ENCODE peak calls at places on chromosomes 13 and 19, in four cellular contexts. Q, C, Z and M are unnamed samples.

GRCh38 chr19:11233073-11233472 is 6.3 kb upstream of the ANGPTL8 start:
- DNase-seq in Q (no peak), Z (no peak), C (no peak), M (no peak)

GRCh38 chr19:32537626-32538025 is 43.4 kb upstream of the PDCD5 start:
- DNase-seq in Z (peak; percentile 63), Q (no peak), C (no peak), M (no peak)

GRCh38 chr19:3397266-3398022 is 31.1 kb downstream of the NFIC start:
- DNase-seq in C (no peak), Z (peak; percentile 30), Q (no peak), M (peak; percentile 56)

GRCh38 chr19:872266-872951 is 12.9 kb downstream of the CFD start:
- DNase-seq in Q (no peak), Z (peak; percentile 85), C (peak; percentile 60), M (no peak)

GRCh38 chr19:19115954-19116353 is 22.3 kb downstream of the TMEM161A start:
- DNase-seq in Q (no peak), C (no peak), Z (peak; percentile 72), M (no peak)

GRCh38 chr13:37621811-37622361 is 23.3 kb upstream of the POSTN start:
- DNase-seq in Z (no peak), C (no peak), Q (no peak), M (no peak)

GRCh38 chr13:50080158-50080855 is 65.1 kb downstream of the KCNRG start:
- DNase-seq in Z (peak; percentile 41), Q (no peak), C (peak; percentile 4), M (no peak)

GRCh38 chr13:72639377-72639776 is 88.1 kb downstream of the MZT1 start:
- DNase-seq in C (no peak), Q (no peak), Z (no peak), M (no peak)

GRCh38 chr13:31350560-31350959 is 150.8 kb downstream of the B3GLCT start:
- DNase-seq in C (no peak), Z (no peak), Q (no peak), M (no peak)

GRCh38 chr13:74920945-74921725 is 560.8 kb downstream of the TBC1D4 start:
- DNase-seq in C (no peak), Q (no peak), Z (no peak), M (no peak)

GRCh38 chr13:42355118-42355840 is 83.3 kb downstream of the AKAP11 start:
- DNase-seq in Q (no peak), C (no peak), Z (peak; percentile 0), M (no peak)

GRCh38 chr13:45295536-45295935 is 45.4 kb downstream of the TPT1 start:
- DNase-seq in Z (no peak), Q (no peak), C (no peak), M (no peak)

GRCh38 chr19:15365264-15365663 is 14.3 kb downstream of the AKAP8 start:
- DNase-seq in C (no peak), Q (no peak), Z (no peak), M (no peak)

GRCh38 chr13:24100152-24100551 is 60.4 kb upstream of the SPATA13 start:
- DNase-seq in Z (no peak), C (no peak), Q (no peak), M (no peak)

GRCh38 chr13:66926200-66926850 is 303.8 kb downstream of the PCDH9 start:
- DNase-seq in Q (no peak), Z (peak; percentile 20), C (no peak), M (no peak)

GRCh38 chr13:40508112-40508511 is 158.3 kb downstream of the FOXO1 start:
- DNase-seq in Z (no peak), C (no peak), Q (no peak), M (no peak)

GRCh38 chr13:23644527-23644926 is 74.3 kb downstream of the TNFRSF19 start:
- DNase-seq in Z (no peak), C (no peak), Q (no peak), M (no peak)

GRCh38 chr19:55613930-55614710 is 8.7 kb downstream of the ZNF865 start:
- DNase-seq in Z (no peak), Q (no peak), C (no peak), M (no peak)

GRCh38 chr19:49591731-49592485 is 926 bp downstream of the PRR12 start:
- DNase-seq in C (no peak), Z (peak; percentile 71), Q (no peak), M (peak; percentile 46)

GRCh38 chr19:46288896-46289588 is 7.8 kb upstream of the HIF3A start:
- DNase-seq in Q (no peak), Z (no peak), C (no peak), M (no peak)

GRCh38 chr13:22848539-22849052 is 332.2 kb upstream of the SGCG start:
- DNase-seq in Q (no peak), C (no peak), Z (peak; percentile 71), M (no peak)

GRCh38 chr13:59270327-59270726 is 893.4 kb downstream of the DIAPH3 start:
- DNase-seq in Q (no peak), C (no peak), Z (no peak), M (no peak)

GRCh38 chr19:56566904-56567273 is 379 bp upstream of the ZNF470 start:
- DNase-seq in C (no peak), Q (peak; percentile 57), Z (no peak), M (peak; percentile 71)

GRCh38 chr19:46788968-46789338 is 559 bp upstream of the SLC1A5 start:
- DNase-seq in Z (no peak), Q (no peak), C (no peak), M (no peak)

GRCh38 chr13:81773263-81773662 is 1432.3 kb upstream of the SPRY2 start:
- DNase-seq in C (no peak), Z (no peak), Q (no peak), M (no peak)

GRCh38 chr13:81770868-81771505 is 1430.1 kb upstream of the SPRY2 start:
- DNase-seq in Q (no peak), Z (peak; percentile 4), C (no peak), M (no peak)

DNA sequence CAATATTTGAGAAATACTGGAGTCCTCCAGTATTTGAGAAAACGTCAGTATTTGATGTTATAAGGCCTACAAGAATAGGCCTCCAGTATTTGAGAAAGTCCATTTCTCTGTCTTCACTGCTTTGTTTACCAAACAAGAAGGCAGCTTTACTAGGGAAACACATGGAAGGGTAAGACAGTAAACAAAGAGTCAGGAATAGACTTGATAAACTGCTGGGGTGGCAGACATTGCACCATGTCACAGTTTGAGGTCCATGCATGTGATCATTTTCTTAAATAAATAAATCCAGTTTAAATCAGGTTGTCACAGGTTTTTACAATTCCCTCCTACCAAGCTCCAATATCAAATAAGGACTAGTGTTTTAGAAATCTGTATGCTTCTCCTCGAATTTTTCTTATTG is 1431.0 kb upstream of the SPRY2 start:
- DNase-seq in Q (no peak), C (no peak), Z (no peak), M (no peak)
- H3K27ac ChIP-seq in Q (no peak overlapping the region), C (no peak overlapping the region), Z (no peak overlapping the region), M (no peak overlapping the region)

GRCh38 chr13:98775844-98776598 is 23.5 kb upstream of the SLC15A1 start:
- DNase-seq in C (no peak), Q (no peak), Z (no peak), M (no peak)
- H3K27ac ChIP-seq in C (no peak overlapping the region), Q (no peak overlapping the region), Z (no peak overlapping the region), M (no peak overlapping the region)

DNA sequence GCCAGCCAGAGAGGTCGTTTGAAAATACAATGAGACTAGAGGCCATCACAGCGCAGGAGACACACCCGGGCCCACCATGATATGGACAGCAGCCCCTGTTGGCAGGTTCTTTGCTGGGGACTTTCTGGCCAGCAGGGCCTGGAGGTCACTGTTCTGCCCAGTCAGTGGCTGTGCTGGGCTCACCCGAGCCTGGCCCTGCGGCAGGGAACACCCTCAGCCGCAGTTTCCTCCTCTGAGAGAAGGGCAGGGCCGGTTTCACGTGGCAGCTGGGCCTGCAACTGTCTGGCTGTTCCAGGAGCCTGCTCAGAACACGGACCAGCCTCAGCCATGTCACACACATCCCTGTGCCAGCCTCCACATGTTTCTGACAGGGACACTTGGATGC is 39.4 kb downstream of the ADPRHL1 start:
- DNase-seq in C (no peak), Z (peak; percentile 1), Q (no peak), M (no peak)
- H3K27ac ChIP-seq in C (no peak overlapping the region), Z (no peak overlapping the region), Q (no peak overlapping the region), M (no peak overlapping the region)

DNA sequence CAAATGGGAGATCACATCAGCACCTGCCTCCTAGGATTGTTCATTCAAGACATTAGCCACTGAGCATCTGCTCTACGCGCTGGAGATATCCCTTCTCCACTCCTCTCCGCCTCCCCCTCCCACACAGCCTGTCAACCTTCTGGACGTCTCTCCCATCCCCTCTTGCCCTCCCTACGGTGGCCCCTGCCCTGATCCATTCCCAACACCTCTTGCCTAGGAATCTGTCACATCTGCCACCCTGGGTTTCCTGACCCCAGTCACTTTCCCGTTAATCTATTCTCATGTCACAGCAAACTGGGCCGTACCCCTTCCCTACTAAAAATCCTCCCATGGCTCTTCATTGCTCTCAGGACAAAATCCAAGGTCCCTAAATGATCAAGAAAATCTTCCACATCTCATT is 10.3 kb downstream of the DYRK1B start:
- DNase-seq in Z (peak; percentile 24), C (no peak), Q (no peak), M (peak; percentile 22)
- H3K27ac ChIP-seq in Z (no peak overlapping the region), C (no peak overlapping the region), Q (no peak overlapping the region), M (peak overlapping the region; percentile 77)

GRCh38 chr19:7845390-7846179 is 15.6 kb downstream of the EVI5L start:
- DNase-seq in C (no peak), Q (no peak), Z (no peak), M (no peak)
- H3K27ac ChIP-seq in C (no peak overlapping the region), Q (peak overlapping the region; percentile 48), Z (no peak overlapping the region), M (peak overlapping the region; percentile 69)

DNA sequence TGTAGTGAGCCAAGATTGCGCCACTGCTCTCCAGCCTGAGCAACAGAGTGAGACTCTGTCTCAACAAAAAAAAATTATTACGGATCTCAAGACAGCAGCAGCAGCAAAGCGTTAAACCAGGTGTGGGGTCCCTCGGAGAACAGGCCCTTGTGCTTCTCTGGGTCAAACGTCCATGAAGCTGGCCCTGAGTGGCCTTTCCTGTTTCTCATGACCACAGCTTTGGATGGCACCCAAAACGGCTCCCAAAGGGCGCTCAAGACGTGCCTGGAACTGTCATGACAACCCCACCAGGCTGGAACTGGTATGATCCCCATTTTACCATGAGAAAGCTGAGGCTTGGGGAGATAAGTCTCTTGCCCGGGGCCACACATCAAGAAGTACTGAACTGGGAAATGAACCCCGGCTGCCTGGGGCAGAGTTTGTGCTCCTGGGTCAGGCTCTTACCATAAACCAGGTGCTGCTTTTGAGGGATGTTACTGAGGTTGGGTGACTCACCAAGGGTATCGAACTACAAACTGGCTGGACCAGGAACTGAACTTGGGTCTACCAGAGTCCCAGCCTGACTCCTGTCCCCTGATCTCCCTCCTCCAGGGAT is 11.6 kb upstream of the SAMD1 start:
- DNase-seq in Q (no peak), Z (no peak), C (no peak), M (no peak)
- H3K27ac ChIP-seq in Q (no peak overlapping the region), Z (no peak overlapping the region), C (no peak overlapping the region), M (no peak overlapping the region)

GRCh38 chr13:99746857-99747710 is 224.5 kb downstream of the ZIC5 start:
- DNase-seq in Z (peak; percentile 94), C (no peak), Q (no peak), M (no peak)
- H3K27ac ChIP-seq in Z (peak overlapping the region; percentile 94), C (no peak overlapping the region), Q (no peak overlapping the region), M (no peak overlapping the region)

GRCh38 chr13:79317856-79318255 is 88.2 kb downstream of the RBM26 start:
- DNase-seq in C (no peak), Z (no peak), Q (no peak), M (no peak)

GRCh38 chr13:79314652-79315051 is 91.4 kb downstream of the RBM26 start:
- DNase-seq in C (no peak), Q (no peak), Z (no peak), M (no peak)

GRCh38 chr13:79320433-79320832 is 85.6 kb downstream of the RBM26 start:
- DNase-seq in Z (no peak), Q (no peak), C (no peak), M (no peak)

GRCh38 chr13:79318664-79319063 is 87.4 kb downstream of the RBM26 start:
- DNase-seq in C (no peak), Q (no peak), Z (no peak), M (no peak)
- H3K27ac ChIP-seq in C (no peak overlapping the region), Q (no peak overlapping the region), Z (no peak overlapping the region), M (no peak overlapping the region)